ENCODE peak calls at places on chromosomes 2 and 18, in five cellular contexts. O is adrenal gland, S is upper lobe of right lung, N is chondrocyte, H is mammary epithelial cell. A is an unnamed sample.

GRCh38 chr2:17894551-17894950 is 16.1 kb downstream of the KCNS3 start:
- DNase-seq in O (no peak), S (no peak), N (no peak), H (no peak), A (no peak)

GRCh38 chr2:187102381-187102780 is 253.4 kb upstream of the ZSWIM2 start:
- DNase-seq in O (no peak), S (no peak), N (no peak), H (no peak), A (no peak)

GRCh38 chr2:192286093-192286701 is 91.5 kb upstream of the TMEFF2 start:
- DNase-seq in O (no peak), S (no peak), N (no peak), H (peak), A (no peak)

GRCh38 chr18:10912790-10913560 is 236.4 kb downstream of the PIEZO2 start:
- DNase-seq in O (no peak), S (no peak), N (no peak), H (no peak), A (no peak)

GRCh38 chr2:113977660-113978523 is 88.0 kb downstream of the ACTR3 start:
- DNase-seq in O (peak), S (no peak), N (no peak), H (peak), A (no peak)

GRCh38 chr18:77870894-77871293 is 621.2 kb downstream of the GALR1 start:
- DNase-seq in O (no peak), S (no peak), N (no peak), H (no peak), A (no peak)

GRCh38 chr2:189178007-189178406 is 1.6 kb downstream of the COL5A2 start:
- DNase-seq in O (no peak), S (no peak), N (no peak), H (peak), A (no peak)

GRCh38 chr2:178109813-178110212 is 2.4 kb upstream of the RBM45 start:
- DNase-seq in O (no peak), S (no peak), N (no peak), H (peak), A (peak)

GRCh38 chr18:28099237-28099636 is 77.7 kb downstream of the CDH2 start:
- DNase-seq in O (no peak), S (no peak), N (no peak), H (no peak), A (no peak)

GRCh38 chr2:180679693-180680092 is 300.7 kb upstream of the UBE2E3 start:
- DNase-seq in O (no peak), S (no peak), N (no peak), H (no peak), A (no peak)

GRCh38 chr18:39345321-39345720 is 1779.7 kb upstream of the CELF4 start:
- DNase-seq in O (no peak), S (no peak), N (no peak), H (no peak), A (no peak)

GRCh38 chr18:48075707-48076093 is 145.2 kb upstream of the SMAD2 start:
- DNase-seq in O (no peak), S (no peak), N (no peak), H (no peak), A (no peak)

GRCh38 chr2:24123212-24124002 is at the start of the genes FAM228B and PFN4:
- DNase-seq in O (peak), S (peak), N (peak), H (peak), A (peak)

GRCh38 chr18:7232218-7232617 is 1.3 kb downstream of the LRRC30 start:
- DNase-seq in O (no peak), S (no peak), N (no peak), H (no peak), A (no peak)

GRCh38 chr2:212618636-212619035 is 80.0 kb upstream of the ERBB4 start:
- DNase-seq in O (no peak), S (no peak), N (no peak), H (peak), A (no peak)

GRCh38 chr2:236668531-236668969 is 98.9 kb downstream of the ACKR3 start:
- DNase-seq in O (no peak), S (no peak), N (no peak), H (no peak), A (no peak)

GRCh38 chr2:24409700-24410556 is 49.6 kb upstream of the ITSN2 start:
- DNase-seq in O (peak), S (no peak), N (no peak), H (peak), A (peak)

GRCh38 chr2:27956895-27957294 is 66.4 kb downstream of the BABAM2 start:
- DNase-seq in O (no peak), S (no peak), N (no peak), H (peak), A (no peak)

GRCh38 chr2:12716250-12717190 is at the start of gene TRIB2:
- DNase-seq in O (peak), S (peak), N (no peak), H (peak), A (peak)

GRCh38 chr18:3346487-3346886 is 84.6 kb downstream of the MYL12B start:
- DNase-seq in O (no peak), S (no peak), N (no peak), H (peak), A (no peak)

GRCh38 chr2:66445781-66446177 is 10.9 kb downstream of the MEIS1 start:
- DNase-seq in O (no peak), S (no peak), N (no peak), H (no peak), A (no peak)

GRCh38 chr2:3001595-3002184 is 375.9 kb downstream of the EIPR1 start:
- DNase-seq in O (peak), S (no peak), N (no peak), H (no peak), A (no peak)

GRCh38 chr2:218807626-218808025 is 24.0 kb downstream of the PRKAG3 start:
- DNase-seq in O (peak), S (no peak), N (no peak), H (no peak), A (no peak)

GRCh38 chr2:218985021-218985324 is at the start of gene FEV:
- DNase-seq in O (no peak), S (no peak), N (peak), H (no peak), A (no peak)

GRCh38 chr2:45224321-45224995 is 215.2 kb upstream of the SIX2 start:
- DNase-seq in O (no peak), S (no peak), N (no peak), H (no peak), A (no peak)

GRCh38 chr2:130829020-130829419 is 7.7 kb upstream of the ARHGEF4 start:
- DNase-seq in O (no peak), S (no peak), N (peak), H (peak), A (no peak)

GRCh38 chr2:45180033-45180746 is 170.9 kb upstream of the SIX2 start:
- DNase-seq in O (no peak), S (no peak), N (no peak), H (no peak), A (no peak)

GRCh38 chr2:20034218-20034617 is 17.2 kb downstream of the LAPTM4A start:
- DNase-seq in O (no peak), S (no peak), N (no peak), H (no peak), A (no peak)

GRCh38 chr18:28109781-28110460 is 67.0 kb downstream of the CDH2 start:
- DNase-seq in O (no peak), S (no peak), N (no peak), H (no peak), A (no peak)

GRCh38 chr2:233101826-233102225 is 41.7 kb downstream of the INPP5D start:
- DNase-seq in O (no peak), S (no peak), N (peak), H (no peak), A (no peak)

GRCh38 chr18:59180150-59180845 is 39.7 kb upstream of the GRP start:
- DNase-seq in O (no peak), S (no peak), N (no peak), H (peak), A (no peak)

GRCh38 chr2:239499989-239500914 is 99.4 kb upstream of the HDAC4 start:
- DNase-seq in O (no peak), S (no peak), N (no peak), H (no peak), A (no peak)

GRCh38 chr2:70942900-70943871 is 7.5 kb downstream of the ATP6V1B1 start:
- DNase-seq in O (no peak), S (peak), N (peak), H (no peak), A (no peak)

GRCh38 chr2:37472959-37473358 is 128.5 kb downstream of the QPCT start:
- DNase-seq in O (no peak), S (peak), N (no peak), H (peak), A (no peak)

GRCh38 chr18:57416542-57416941 is 18.6 kb upstream of the ONECUT2 start:
- DNase-seq in O (no peak), S (no peak), N (no peak), H (no peak), A (no peak)

GRCh38 chr18:41545091-41545888 is 409.7 kb upstream of the PIK3C3 start:
- DNase-seq in O (no peak), S (no peak), N (no peak), H (no peak), A (no peak)

GRCh38 chr2:159559034-159559433 is 57.3 kb downstream of the BAZ2B start:
- DNase-seq in O (no peak), S (no peak), N (no peak), H (no peak), A (no peak)
- TF ChIP-seq CTCF in O (no peak), S (no peak), N (no peak), H (no peak), A (no peak)

DNA sequence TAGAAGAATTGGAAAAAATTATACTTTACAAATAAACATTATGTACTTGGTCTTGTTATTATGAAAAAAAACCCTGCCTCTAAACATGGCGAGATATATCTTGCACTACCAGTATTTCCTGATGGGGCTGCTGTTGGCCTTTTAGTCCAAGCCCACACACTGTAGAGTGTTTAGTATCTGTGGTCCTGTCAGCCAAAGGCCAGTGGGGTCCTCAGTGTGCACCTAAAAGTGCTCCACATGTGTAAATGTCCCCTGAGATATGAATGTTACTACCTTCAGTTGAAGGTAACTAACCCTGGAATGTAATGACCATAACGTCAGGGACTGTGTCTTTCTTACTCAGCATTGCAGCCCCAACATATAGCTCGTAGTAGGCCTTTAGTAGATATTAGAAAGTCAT is 71.1 kb upstream of the HK2 start:
- DNase-seq in O (no peak), S (no peak), N (no peak), H (no peak), A (no peak)
- TF ChIP-seq CTCF in O (no peak), S (no peak), N (peak), H (no peak), A (no peak)

DNA sequence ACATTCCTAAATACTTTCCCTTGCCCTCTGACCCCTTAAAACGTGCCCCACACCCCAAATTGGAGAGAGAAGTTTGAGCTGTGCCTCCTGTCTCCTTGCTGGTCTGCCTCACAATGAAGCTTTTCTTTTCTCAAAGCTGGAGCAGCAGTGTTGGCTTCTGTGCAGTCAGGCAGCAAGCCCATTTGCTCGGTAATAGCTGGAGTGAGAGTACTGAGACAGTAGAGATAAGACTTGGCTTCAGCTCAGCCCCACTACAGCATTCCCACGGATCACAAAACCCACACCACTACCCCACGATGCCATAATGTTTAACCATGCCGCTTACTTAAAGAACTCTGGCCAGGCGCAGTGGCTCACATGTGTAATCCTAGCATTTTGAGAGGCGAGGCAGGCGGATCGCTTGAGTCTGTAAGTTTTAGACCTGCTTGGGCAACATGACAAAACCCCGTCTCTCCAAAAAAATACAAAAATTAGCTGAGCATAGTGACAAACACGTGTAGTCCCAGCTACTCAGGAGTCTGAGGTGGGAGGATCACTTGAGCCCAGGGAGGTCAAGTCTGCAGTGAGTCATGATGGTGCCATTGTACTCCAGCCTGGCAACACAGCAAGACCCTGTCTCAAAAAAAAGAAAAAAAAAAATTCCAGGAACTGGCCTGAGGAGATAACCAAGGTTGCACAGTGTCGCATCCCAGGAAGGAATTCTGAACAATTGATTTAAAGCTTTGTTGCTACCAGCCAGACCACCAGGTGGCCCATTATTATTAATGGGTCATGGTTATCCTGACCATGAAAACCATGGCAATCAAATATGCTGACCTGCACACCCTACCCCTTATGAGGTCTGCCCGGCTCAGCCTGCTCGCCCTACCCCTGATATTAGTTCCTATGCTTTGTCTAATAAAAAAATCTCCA is 73.3 kb downstream of the NCAPH start:
- DNase-seq in O (peak), S (peak), N (no peak), H (no peak), A (no peak)
- TF ChIP-seq CTCF in O (no peak), S (peak), N (peak), H (peak), A (no peak)

GRCh38 chr18:9549405-9549804 is 65.0 kb downstream of the PPP4R1 start:
- DNase-seq in O (no peak), S (no peak), N (no peak), H (no peak), A (no peak)
- TF ChIP-seq CTCF in O (no peak), S (no peak), N (peak), H (no peak), A (no peak)

DNA sequence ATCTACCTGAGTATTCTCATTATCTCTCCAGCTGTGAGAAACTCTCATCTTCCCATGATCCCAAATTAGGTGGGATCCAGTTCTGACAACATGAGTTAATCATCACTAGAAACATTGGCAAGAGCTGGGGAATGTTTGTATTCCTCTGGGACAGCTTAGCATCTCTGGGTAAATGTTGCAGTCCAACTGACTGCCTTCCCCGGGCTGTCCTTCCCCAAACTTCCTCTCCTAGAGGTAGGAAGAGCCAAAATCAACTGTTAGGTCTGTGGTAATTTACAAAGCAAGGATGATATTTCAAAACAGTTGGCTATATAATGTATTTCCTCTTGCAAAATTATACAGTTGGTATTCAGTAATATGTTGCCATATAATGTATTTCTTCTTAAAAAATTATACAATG is 148.5 kb downstream of the MGAT5 start:
- DNase-seq in O (no peak), S (no peak), N (no peak), H (no peak), A (no peak)
- TF ChIP-seq CTCF in O (no peak), S (no peak), N (no peak), H (no peak), A (no peak)

GRCh38 chr18:65439184-65439583 is 311.6 kb upstream of the CDH7 start:
- DNase-seq in O (no peak), S (no peak), N (no peak), H (no peak), A (no peak)

GRCh38 chr18:65435529-65435928 is 315.3 kb upstream of the CDH7 start:
- DNase-seq in O (no peak), S (no peak), N (no peak), H (no peak), A (no peak)

GRCh38 chr18:65436430-65436829 is 314.4 kb upstream of the CDH7 start:
- DNase-seq in O (no peak), S (no peak), N (peak), H (no peak), A (no peak)
- TF ChIP-seq CTCF in O (no peak), S (no peak), N (no peak), H (no peak), A (no peak)

DNA sequence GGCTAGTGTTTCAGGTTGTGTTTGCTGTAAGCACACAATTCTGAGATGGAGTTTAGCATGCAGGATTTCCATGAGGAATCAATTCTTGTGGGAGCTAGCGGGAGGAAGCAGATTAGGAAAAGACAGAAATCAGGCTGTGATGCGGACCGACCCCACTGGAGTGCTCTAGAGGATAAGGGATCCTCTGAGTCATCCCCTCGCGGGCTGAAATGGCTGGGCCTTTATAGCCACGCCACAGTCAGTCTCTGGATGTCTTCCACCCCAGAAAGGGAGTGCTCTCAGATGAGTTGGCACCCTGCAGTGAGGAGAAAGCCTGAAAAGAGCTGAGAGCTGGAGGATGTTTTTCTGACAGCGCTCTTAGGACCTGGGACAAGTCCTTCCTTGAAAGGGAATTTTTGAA is 102.4 kb downstream of the GALNT3 start:
- DNase-seq in O (no peak), S (no peak), N (no peak), H (no peak), A (no peak)
- TF ChIP-seq CTCF in O (no peak), S (no peak), N (peak), H (no peak), A (no peak)

GRCh38 chr2:118044849-118045248 is 31.0 kb upstream of the CCDC93 start:
- DNase-seq in O (no peak), S (no peak), N (no peak), H (no peak), A (no peak)
- TF ChIP-seq CTCF in O (no peak), S (no peak), N (no peak), H (no peak), A (no peak)

DNA sequence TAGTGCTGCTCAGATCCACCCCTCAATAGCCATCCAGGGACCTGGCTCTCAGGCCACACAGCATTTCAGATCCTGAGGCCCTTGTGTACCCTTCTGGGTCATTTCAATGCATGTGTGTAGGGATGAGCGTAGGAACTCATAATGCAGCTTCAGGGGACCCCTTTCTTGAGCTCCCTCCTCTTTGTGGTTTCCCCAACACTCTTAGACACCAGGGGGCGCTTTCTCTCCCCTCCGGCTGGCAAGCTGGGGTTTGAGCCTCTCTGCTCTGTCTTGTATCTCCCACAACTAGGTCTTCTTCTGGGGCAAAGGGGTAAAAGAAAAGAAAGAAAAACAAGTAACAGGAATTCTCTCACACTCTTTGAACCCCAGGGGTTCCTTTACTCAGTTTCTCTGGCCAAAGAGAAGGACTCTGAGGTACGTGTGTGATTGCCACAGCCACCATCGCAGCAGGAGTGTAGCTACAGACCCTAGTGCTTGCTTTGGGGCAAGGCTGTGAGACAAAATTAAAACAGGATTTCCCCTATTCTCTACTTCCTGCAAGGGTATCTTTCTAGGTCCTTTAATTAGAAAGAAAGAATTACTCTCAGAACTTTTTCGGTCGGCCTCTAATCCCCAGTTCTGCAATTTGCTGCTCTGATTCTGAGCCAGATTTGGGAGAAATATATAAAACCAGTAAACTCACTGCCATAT is 38.0 kb downstream of the CABYR start:
- DNase-seq in O (peak), S (peak), N (no peak), H (peak), A (peak)
- TF ChIP-seq CTCF in O (peak), S (peak), N (peak), H (peak), A (peak)

DNA sequence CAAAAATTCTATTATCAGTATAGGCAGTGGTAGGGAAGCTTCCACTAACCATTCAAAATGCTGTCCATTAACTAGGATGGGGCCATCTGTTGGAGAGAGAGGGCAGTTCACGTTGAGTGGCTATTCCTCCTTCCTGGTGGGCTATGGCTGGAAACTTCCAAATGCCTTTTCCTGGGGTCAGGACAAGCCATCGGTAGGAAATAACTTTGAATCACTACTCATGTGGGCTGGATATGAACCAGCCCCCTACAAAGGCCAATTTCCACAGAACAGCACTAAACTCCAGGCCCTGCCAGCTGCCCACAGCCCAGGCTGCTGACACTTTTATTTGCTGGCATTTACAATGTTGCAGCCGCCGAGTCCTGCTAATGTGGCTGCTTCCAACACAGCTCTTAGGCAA is 156.1 kb upstream of the HNRNPA3 start:
- DNase-seq in O (no peak), S (no peak), N (no peak), H (no peak), A (no peak)
- TF ChIP-seq CTCF in O (no peak), S (peak), N (peak), H (no peak), A (no peak)

A was measured in GM20000.